ENCODE peak calls at places on chromosomes 7 and 10, in eight cellular contexts. K is astrocyte; M is testis; Y is lower leg skin; B is MCF 10A; L is activated naive CD8-positive, alpha-beta T cell treated with anti-CD3 and anti-CD28 coated beads, Interleukin-2, amount 10 ng/mL, durations not matched to agents 7 days and 5 days; S is T-helper 22 cell; A is lower lobe of right lung. P is an unnamed sample.

GRCh38 chr7:120030871-120031270 is 242.1 kb upstream of the KCND2 start:
- DNase-seq in K (no peak), M (no peak), Y (no peak), B (no peak), L (no peak), S (no peak), A (no peak), P (no peak)

GRCh38 chr7:86932038-86932512 is 127.4 kb downstream of the ELAPOR2 start:
- DNase-seq in K (peak), M (no peak), Y (peak), B (peak), L (no peak), S (no peak), A (no peak), P (no peak)

GRCh38 chr10:4353964-4354363 is 472.0 kb upstream of the AKR1E2 start:
- DNase-seq in K (peak), M (no peak), Y (no peak), B (peak), L (no peak), S (no peak), A (no peak), P (no peak)

GRCh38 chr10:125639846-125640245 is 43.1 kb downstream of the TEX36 start:
- DNase-seq in K (no peak), M (no peak), Y (no peak), B (no peak), L (no peak), S (no peak), A (no peak), P (no peak)

GRCh38 chr7:34165927-34166550 is 260.7 kb downstream of the BMPER start:
- DNase-seq in K (peak), M (no peak), Y (no peak), B (peak), L (no peak), S (no peak), A (no peak), P (no peak)

GRCh38 chr10:121788717-121789116 is 139.1 kb downstream of the ATE1 start:
- DNase-seq in K (no peak), M (no peak), Y (no peak), B (no peak), L (no peak), S (no peak), A (no peak), P (no peak)

GRCh38 chr7:15016726-15017125 is 114.2 kb upstream of the DGKB start:
- DNase-seq in K (no peak), M (no peak), Y (no peak), B (peak), L (no peak), S (no peak), A (no peak), P (no peak)

GRCh38 chr10:116536810-116537209 is 8.9 kb upstream of the PNLIP start:
- DNase-seq in K (no peak), M (no peak), Y (no peak), B (peak), L (no peak), S (no peak), A (no peak), P (no peak)

GRCh38 chr7:36863901-36864701 is 139.8 kb upstream of the AOAH start:
- DNase-seq in K (peak), M (no peak), Y (no peak), B (no peak), L (no peak), S (no peak), A (no peak), P (peak)

GRCh38 chr10:26987851-26988250 is 112.4 kb downstream of the ANKRD26 start:
- DNase-seq in K (no peak), M (no peak), Y (no peak), B (no peak), L (no peak), S (no peak), A (no peak), P (no peak)

GRCh38 chr7:142813262-142813661 is 41.6 kb upstream of the EPHB6 start:
- DNase-seq in K (peak), M (no peak), Y (no peak), B (no peak), L (no peak), S (no peak), A (no peak), P (no peak)

GRCh38 chr10:16545126-16545736 is 23.6 kb upstream of the C1QL3 start:
- DNase-seq in K (no peak), M (no peak), Y (no peak), B (peak), L (no peak), S (no peak), A (no peak), P (peak)

GRCh38 chr10:93475871-93476270 is 6.3 kb downstream of the MYOF start:
- DNase-seq in K (peak), M (no peak), Y (no peak), B (peak), L (no peak), S (no peak), A (no peak), P (no peak)

GRCh38 chr7:95472521-95473160 is 13.1 kb upstream of the ASB4 start:
- DNase-seq in K (peak), M (no peak), Y (no peak), B (peak), L (no peak), S (no peak), A (no peak), P (peak)

GRCh38 chr10:34794835-34795234 is 20.3 kb downstream of the PARD3 start:
- DNase-seq in K (no peak), M (no peak), Y (no peak), B (no peak), L (no peak), S (no peak), A (no peak), P (no peak)

GRCh38 chr10:33937259-33937658 is 602.8 kb upstream of the NRP1 start:
- DNase-seq in K (no peak), M (no peak), Y (no peak), B (no peak), L (no peak), S (no peak), A (no peak), P (no peak)

GRCh38 chr7:65946895-65947294 is 35.1 kb downstream of the GUSB start:
- DNase-seq in K (no peak), M (peak), Y (no peak), B (peak), L (no peak), S (no peak), A (no peak), P (peak)

GRCh38 chr7:50404392-50404791 is 45.8 kb downstream of the FIGNL1 start:
- DNase-seq in K (no peak), M (no peak), Y (no peak), B (no peak), L (no peak), S (no peak), A (no peak), P (no peak)

GRCh38 chr7:137886266-137886665 is 39.5 kb upstream of the DGKI start:
- DNase-seq in K (no peak), M (no peak), Y (no peak), B (no peak), L (no peak), S (no peak), A (no peak), P (no peak)

GRCh38 chr7:123657304-123657685 is 1.6 kb downstream of the LMOD2 start:
- DNase-seq in K (no peak), M (no peak), Y (no peak), B (no peak), L (no peak), S (no peak), A (no peak), P (no peak)

GRCh38 chr10:127190427-127190826 is 6.0 kb downstream of the INSYN2A start:
- DNase-seq in K (no peak), M (no peak), Y (no peak), B (no peak), L (no peak), S (no peak), A (no peak), P (no peak)

GRCh38 chr7:97001656-97002554 is 3.4 kb upstream of the DLX6 start:
- DNase-seq in K (no peak), M (no peak), Y (no peak), B (no peak), L (no peak), S (no peak), A (no peak), P (no peak)

GRCh38 chr7:143237363-143237762 is 15.5 kb downstream of the TAS2R40 start:
- DNase-seq in K (no peak), M (no peak), Y (no peak), B (no peak), L (no peak), S (no peak), A (no peak), P (no peak)

GRCh38 chr7:30175171-30175570 is 40.4 kb downstream of the MTURN start:
- DNase-seq in K (no peak), M (no peak), Y (no peak), B (no peak), L (no peak), S (no peak), A (no peak), P (no peak)

GRCh38 chr7:143145-143751 is 49.1 kb upstream of the FAM20C start:
- DNase-seq in K (no peak), M (no peak), Y (no peak), B (no peak), L (no peak), S (no peak), A (no peak), P (no peak)

GRCh38 chr7:128914566-128915151 is 4.2 kb upstream of the KCP start:
- DNase-seq in K (no peak), M (no peak), Y (no peak), B (no peak), L (no peak), S (no peak), A (no peak), P (no peak)

GRCh38 chr7:132149801-132150310 is 426.4 kb downstream of the PLXNA4 start:
- DNase-seq in K (no peak), M (no peak), Y (no peak), B (no peak), L (no peak), S (no peak), A (no peak), P (no peak)

GRCh38 chr7:2943851-2944601 is 99.6 kb downstream of the CARD11 start:
- DNase-seq in K (no peak), M (peak), Y (no peak), B (no peak), L (peak), S (no peak), A (peak), P (no peak)

GRCh38 chr10:3427316-3427715 is 254.7 kb upstream of the PITRM1 start:
- DNase-seq in K (peak), M (no peak), Y (no peak), B (no peak), L (no peak), S (no peak), A (no peak), P (no peak)

GRCh38 chr10:103197177-103197576 is 4.1 kb upstream of the NT5C2 start:
- DNase-seq in K (peak), M (peak), Y (peak), B (peak), L (no peak), S (no peak), A (peak), P (peak)

GRCh38 chr10:4733150-4733842 is 92.7 kb upstream of the AKR1E2 start:
- DNase-seq in K (no peak), M (no peak), Y (peak), B (peak), L (no peak), S (no peak), A (no peak), P (no peak)

GRCh38 chr7:18995811-18996400 is 121.5 kb downstream of the TWIST1 start:
- DNase-seq in K (no peak), M (no peak), Y (no peak), B (no peak), L (no peak), S (no peak), A (no peak), P (no peak)

GRCh38 chr10:22503315-22504090 is 158.2 kb downstream of the SPAG6 start:
- DNase-seq in K (peak), M (no peak), Y (no peak), B (peak), L (no peak), S (no peak), A (no peak), P (peak)

GRCh38 chr10:71433116-71433982 is 36.6 kb downstream of the CDH23 start:
- DNase-seq in K (no peak), M (peak), Y (no peak), B (no peak), L (no peak), S (no peak), A (no peak), P (no peak)

GRCh38 chr10:60646966-60647796 is 131.1 kb upstream of the CDK1 start:
- DNase-seq in K (peak), M (peak), Y (peak), B (peak), L (no peak), S (no peak), A (no peak), P (no peak)

GRCh38 chr7:65746398-65746669 is 126.5 kb upstream of the VKORC1L1 start:
- DNase-seq in K (peak), M (no peak), Y (no peak), B (peak), L (no peak), S (no peak), A (no peak), P (no peak)

GRCh38 chr10:85648279-85648754 is 718.3 kb downstream of the GRID1 start:
- DNase-seq in K (peak), M (peak), Y (peak), B (peak), L (no peak), S (no peak), A (no peak), P (no peak)

P was measured in adrenal gland.